ENCODE peak calls at places on chromosomes 5 and 9, in seven cellular contexts. U, G, V, K, R, S and J are unnamed samples.

GRCh38 chr5:11468334-11469039 is 435.8 kb downstream of the CTNND2 start:
- DNase-seq in U (no peak), K (no peak), S (no peak), R (peak), V (peak), G (no peak), J (no peak)

GRCh38 chr9:95342571-95342970 is 25.1 kb upstream of the FANCC start:
- DNase-seq in U (no peak), V (no peak), R (no peak), G (no peak), S (no peak), K (no peak), J (no peak)

GRCh38 chr5:166845044-166845443 is 1446.4 kb upstream of the WWC1 start:
- DNase-seq in V (no peak), K (no peak), R (peak), S (no peak), G (no peak), U (no peak), J (peak)

GRCh38 chr5:14914603-14915277 is 43.2 kb upstream of the ANKH start:
- DNase-seq in G (no peak), S (no peak), K (no peak), R (peak), U (no peak), V (peak), J (no peak)

GRCh38 chr5:1888541-1889251 is 6.0 kb upstream of the IRX4 start:
- DNase-seq in R (no peak), G (no peak), S (no peak), U (no peak), V (no peak), K (no peak), J (no peak)

GRCh38 chr9:78118742-78119473 is 87.3 kb upstream of the GNAQ start:
- DNase-seq in U (no peak), K (no peak), R (peak), V (no peak), G (no peak), S (peak), J (no peak)

GRCh38 chr9:101593345-101593744 is 1.4 kb downstream of the PPP3R2 start:
- DNase-seq in R (no peak), V (no peak), U (no peak), K (no peak), G (no peak), S (no peak), J (no peak)

GRCh38 chr9:69750085-69750484 is 9.7 kb downstream of the PTAR1 start:
- DNase-seq in V (no peak), U (no peak), G (no peak), K (no peak), R (no peak), S (no peak), J (no peak)

GRCh38 chr9:121725008-121725795 is 73.8 kb downstream of the DAB2IP start:
- DNase-seq in R (peak), S (no peak), G (no peak), U (no peak), K (no peak), V (peak), J (no peak)

GRCh38 chr5:16178745-16179372 is 732 bp downstream of the MARCHF11 start:
- DNase-seq in R (peak), S (peak), V (peak), G (no peak), U (peak), K (peak), J (no peak)

GRCh38 chr5:141654298-141654697 is 3.1 kb upstream of the FCHSD1 start:
- DNase-seq in U (no peak), K (no peak), S (no peak), R (peak), V (peak), G (no peak), J (no peak)

GRCh38 chr5:95723632-95724369 is 7.3 kb upstream of the RHOBTB3 start:
- DNase-seq in R (peak), V (no peak), G (no peak), U (no peak), S (no peak), K (no peak), J (no peak)

GRCh38 chr5:114447084-114447773 is 85.4 kb downstream of the KCNN2 start:
- DNase-seq in K (no peak), S (no peak), V (no peak), R (no peak), G (no peak), U (no peak), J (peak)

GRCh38 chr5:120173125-120173524 is 291.0 kb upstream of the PRR16 start:
- DNase-seq in R (no peak), S (no peak), U (no peak), V (no peak), G (no peak), K (no peak), J (no peak)

GRCh38 chr9:130200038-130200979 is 28.1 kb downstream of the NCS1 start:
- DNase-seq in S (no peak), K (no peak), G (no peak), U (no peak), V (no peak), R (no peak), J (no peak)

GRCh38 chr5:170105643-170106611 is at the start of gene FOXI1:
- DNase-seq in R (no peak), U (no peak), G (no peak), K (no peak), V (no peak), S (no peak), J (no peak)

GRCh38 chr5:99104538-99105132 is 175.8 kb upstream of the CHD1 start:
- DNase-seq in R (peak), K (no peak), S (peak), G (no peak), V (peak), U (no peak), J (peak)

GRCh38 chr5:103908327-103909099 is 345.9 kb upstream of the NUDT12 start:
- DNase-seq in K (no peak), U (no peak), V (no peak), R (no peak), G (no peak), S (no peak), J (no peak)

GRCh38 chr9:129550199-129550839 is 70.6 kb downstream of the C9orf50 start:
- DNase-seq in S (no peak), G (no peak), R (peak), U (no peak), V (peak), K (peak), J (no peak)

GRCh38 chr9:90010793-90011192 is 406.0 kb downstream of the GADD45G start:
- DNase-seq in V (no peak), K (no peak), S (no peak), U (no peak), R (no peak), G (no peak), J (no peak)

GRCh38 chr9:5041390-5042115 is 56.5 kb downstream of the JAK2 start:
- DNase-seq in K (no peak), G (no peak), V (no peak), R (no peak), U (no peak), S (no peak), J (no peak)

GRCh38 chr5:155761502-155761901 is 565.5 kb upstream of the SGCD start:
- DNase-seq in G (no peak), R (no peak), V (no peak), S (no peak), K (no peak), U (no peak), J (no peak)

GRCh38 chr5:83895860-83896259 is 175.2 kb upstream of the HAPLN1 start:
- DNase-seq in S (no peak), U (no peak), K (no peak), G (no peak), R (peak), V (peak), J (no peak)

GRCh38 chr9:97633859-97634485 is 351 bp downstream of the NCBP1 start:
- DNase-seq in V (no peak), U (no peak), R (peak), S (peak), G (no peak), K (no peak), J (peak)

GRCh38 chr9:137106662-137107292 is 7.8 kb downstream of the DPP7 start:
- DNase-seq in S (no peak), K (no peak), G (no peak), R (no peak), U (no peak), V (no peak), J (no peak)